ENCODE peak calls at places on chromosomes 2 and 18, in four cellular contexts. One of them, this sample, is unnamed.

GRCh38 chr2:152627010-152627957 is 90.0 kb downstream of the PRPF40A start:
- DNase-seq in HepG2: no peak
- DNase-seq in GM12878: no peak
- DNase-seq in K562: peak; percentile 38
- DNase-seq in this sample: peak; percentile 18

GRCh38 chr2:196372811-196373664 is 201.7 kb upstream of the STK17B start:
- DNase-seq in HepG2: no peak
- DNase-seq in GM12878: no peak
- DNase-seq in K562: no peak
- DNase-seq in this sample: no peak

GRCh38 chr18:56984731-56985130 is 162.2 kb upstream of the BOD1L2 start:
- DNase-seq in HepG2: peak; percentile 2
- DNase-seq in GM12878: no peak
- DNase-seq in K562: no peak
- DNase-seq in this sample: no peak

GRCh38 chr2:20972110-20972509 is 71.8 kb downstream of the APOB start:
- DNase-seq in HepG2: no peak
- DNase-seq in GM12878: no peak
- DNase-seq in K562: no peak
- DNase-seq in this sample: no peak

GRCh38 chr18:45962866-45963265 is 4.3 kb downstream of the EPG5 start:
- DNase-seq in HepG2: no peak
- DNase-seq in GM12878: no peak
- DNase-seq in K562: no peak
- DNase-seq in this sample: no peak

GRCh38 chr2:12950957-12951656 is 234.4 kb downstream of the TRIB2 start:
- DNase-seq in HepG2: no peak
- DNase-seq in GM12878: no peak
- DNase-seq in K562: no peak
- DNase-seq in this sample: no peak

GRCh38 chr2:179253226-179253625 is 11.4 kb downstream of the SESTD1 start:
- DNase-seq in HepG2: no peak
- DNase-seq in GM12878: no peak
- DNase-seq in K562: no peak
- DNase-seq in this sample: no peak

GRCh38 chr18:44465337-44465736 is 215.4 kb upstream of the SETBP1 start:
- DNase-seq in HepG2: no peak
- DNase-seq in GM12878: no peak
- DNase-seq in K562: no peak
- DNase-seq in this sample: no peak

GRCh38 chr2:42190191-42190590 is 21.0 kb downstream of the EML4 start:
- DNase-seq in HepG2: no peak
- DNase-seq in GM12878: no peak
- DNase-seq in K562: no peak
- DNase-seq in this sample: no peak

GRCh38 chr18:74831571-74832250 is 234.0 kb downstream of the ZNF407 start:
- DNase-seq in HepG2: no peak
- DNase-seq in GM12878: no peak
- DNase-seq in K562: no peak
- DNase-seq in this sample: no peak

GRCh38 chr2:70088508-70089219 is 1.4 kb downstream of the PCBP1 start:
- DNase-seq in HepG2: peak; percentile 41
- DNase-seq in GM12878: no peak
- DNase-seq in K562: no peak
- DNase-seq in this sample: no peak

GRCh38 chr2:226792155-226792871 is 7.3 kb downstream of the IRS1 start:
- DNase-seq in HepG2: no peak
- DNase-seq in GM12878: no peak
- DNase-seq in K562: no peak
- DNase-seq in this sample: no peak

GRCh38 chr2:178449700-178450573 is 1.0 kb downstream of the PRKRA start:
- DNase-seq in HepG2: peak; percentile 37
- DNase-seq in GM12878: no peak
- DNase-seq in K562: no peak
- DNase-seq in this sample: no peak

GRCh38 chr2:102286041-102286440 is 25.3 kb upstream of the IL1RL1 start:
- DNase-seq in HepG2: no peak
- DNase-seq in GM12878: no peak
- DNase-seq in K562: no peak
- DNase-seq in this sample: no peak

GRCh38 chr2:7994397-7994951 is 687.4 kb upstream of the ID2 start:
- DNase-seq in HepG2: no peak
- DNase-seq in GM12878: no peak
- DNase-seq in K562: no peak
- DNase-seq in this sample: no peak

GRCh38 chr18:23870963-23871362 is 143.6 kb upstream of the TTC39C start:
- DNase-seq in HepG2: no peak
- DNase-seq in GM12878: no peak
- DNase-seq in K562: no peak
- DNase-seq in this sample: no peak
- H2AFZ ChIP-seq in HepG2: no peak overlapping the region
- H2AFZ ChIP-seq in GM12878: peak overlapping the region; percentile 6
- H2AFZ ChIP-seq in K562: no peak overlapping the region
- H2AFZ ChIP-seq in this sample: no peak overlapping the region

GRCh38 chr2:25672500-25673169 is 742 bp downstream of the DTNB start:
- DNase-seq in HepG2: peak; percentile 43
- DNase-seq in GM12878: no peak
- DNase-seq in K562: no peak
- DNase-seq in this sample: no peak
- H3K27ac ChIP-seq in HepG2: peak overlapping the region; percentile 58
- H3K27ac ChIP-seq in GM12878: no peak overlapping the region
- H3K27ac ChIP-seq in K562: no peak overlapping the region
- H3K27ac ChIP-seq in this sample: peak overlapping the region; percentile 73

DNA sequence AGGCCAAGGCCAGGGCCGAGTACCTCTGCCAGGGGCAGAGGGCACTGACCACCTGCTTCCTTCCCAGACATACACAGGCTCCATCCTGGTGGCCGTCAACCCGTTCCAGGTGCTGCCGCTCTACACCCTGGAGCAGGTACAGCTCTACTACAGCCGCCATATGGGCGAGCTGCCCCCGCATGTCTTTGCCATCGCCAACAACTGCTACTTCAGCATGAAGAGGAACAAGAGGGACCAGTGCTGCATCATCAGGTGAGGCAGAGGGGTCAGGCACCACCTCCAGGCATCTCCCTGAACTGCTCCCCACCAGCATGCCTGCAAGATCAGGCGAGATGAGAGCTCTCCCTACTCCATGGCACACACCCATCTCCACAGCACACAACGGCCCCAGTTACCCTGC is 31.1 kb downstream of the MYO7B start:
- DNase-seq in HepG2: no peak
- DNase-seq in GM12878: no peak
- DNase-seq in K562: no peak
- DNase-seq in this sample: no peak
- TF ChIP-seq ZNF274 in HepG2: no peak
- TF ChIP-seq ZNF274 in GM12878: no peak
- TF ChIP-seq ZNF274 in K562: no peak
- TF ChIP-seq ZNF274 in this sample: no peak

GRCh38 chr2:85244798-85245197 is 83.0 kb downstream of the TGOLN2 start:
- DNase-seq in HepG2: no peak
- DNase-seq in GM12878: no peak
- DNase-seq in K562: no peak
- DNase-seq in this sample: no peak
- H2AFZ ChIP-seq in HepG2: no peak overlapping the region
- H2AFZ ChIP-seq in GM12878: no peak overlapping the region
- H2AFZ ChIP-seq in K562: no peak overlapping the region
- H2AFZ ChIP-seq in this sample: no peak overlapping the region